ENCODE peak calls at places on chromosomes 1 and 21, in seven cellular contexts. One of them, this sample, is unnamed.

GRCh38 chr1:37258068-37258467 is 216.3 kb upstream of the ZC3H12A start:
- DNase-seq in H9: no peak
- DNase-seq in cardiac fibroblast: no peak
- DNase-seq in omental fat pad: no peak
- DNase-seq in PC-3: no peak
- DNase-seq in ascending aorta: no peak
- DNase-seq in tibial nerve: no peak
- DNase-seq in this sample: no peak

GRCh38 chr21:43884012-43884860 is 19.2 kb downstream of the AGPAT3 start:
- DNase-seq in H9: peak; percentile 73
- DNase-seq in cardiac fibroblast: no peak
- DNase-seq in omental fat pad: no peak
- DNase-seq in PC-3: peak; percentile 93
- DNase-seq in ascending aorta: no peak
- DNase-seq in tibial nerve: no peak
- DNase-seq in this sample: no peak

GRCh38 chr1:173506437-173506836 is 29.3 kb downstream of the PRDX6 start:
- DNase-seq in H9: peak; percentile 64
- DNase-seq in cardiac fibroblast: no peak
- DNase-seq in omental fat pad: no peak
- DNase-seq in PC-3: peak; percentile 99
- DNase-seq in ascending aorta: no peak
- DNase-seq in tibial nerve: no peak
- DNase-seq in this sample: no peak

GRCh38 chr1:36095760-36096405 is 7.2 kb downstream of the ADPRS start:
- DNase-seq in H9: no peak
- DNase-seq in cardiac fibroblast: no peak
- DNase-seq in omental fat pad: no peak
- DNase-seq in PC-3: no peak
- DNase-seq in ascending aorta: no peak
- DNase-seq in tibial nerve: no peak
- DNase-seq in this sample: peak; percentile 70

GRCh38 chr1:200673952-200674823 is 4.5 kb upstream of the DDX59 start:
- DNase-seq in H9: no peak
- DNase-seq in cardiac fibroblast: peak; percentile 49
- DNase-seq in omental fat pad: no peak
- DNase-seq in PC-3: peak; percentile 66
- DNase-seq in ascending aorta: no peak
- DNase-seq in tibial nerve: no peak
- DNase-seq in this sample: no peak

GRCh38 chr21:41932191-41932575 is 21.6 kb downstream of the C2CD2 start:
- DNase-seq in H9: no peak
- DNase-seq in cardiac fibroblast: peak; percentile 94
- DNase-seq in omental fat pad: no peak
- DNase-seq in PC-3: peak; percentile 98
- DNase-seq in ascending aorta: no peak
- DNase-seq in tibial nerve: no peak
- DNase-seq in this sample: no peak

GRCh38 chr1:97136971-97137370 is 415.4 kb downstream of the PTBP2 start:
- DNase-seq in H9: no peak
- DNase-seq in cardiac fibroblast: no peak
- DNase-seq in omental fat pad: no peak
- DNase-seq in PC-3: no peak
- DNase-seq in ascending aorta: no peak
- DNase-seq in tibial nerve: no peak
- DNase-seq in this sample: no peak

GRCh38 chr1:232594768-232595698 is 34.9 kb downstream of the SIPA1L2 start:
- DNase-seq in H9: no peak
- DNase-seq in cardiac fibroblast: no peak
- DNase-seq in omental fat pad: no peak
- DNase-seq in PC-3: no peak
- DNase-seq in ascending aorta: no peak
- DNase-seq in tibial nerve: no peak
- DNase-seq in this sample: no peak

GRCh38 chr1:230218667-230219066 is 151.6 kb downstream of the GALNT2 start:
- DNase-seq in H9: no peak
- DNase-seq in cardiac fibroblast: no peak
- DNase-seq in omental fat pad: no peak
- DNase-seq in PC-3: no peak
- DNase-seq in ascending aorta: no peak
- DNase-seq in tibial nerve: no peak
- DNase-seq in this sample: no peak

GRCh38 chr21:25361097-25361496 is 246.2 kb downstream of the MRPL39 start:
- DNase-seq in H9: no peak
- DNase-seq in cardiac fibroblast: no peak
- DNase-seq in omental fat pad: no peak
- DNase-seq in PC-3: peak; percentile 69
- DNase-seq in ascending aorta: no peak
- DNase-seq in tibial nerve: no peak
- DNase-seq in this sample: no peak

GRCh38 chr21:41766883-41767605 is at the start of gene RIPK4:
- DNase-seq in H9: peak; percentile 89
- DNase-seq in cardiac fibroblast: peak; percentile 26
- DNase-seq in omental fat pad: no peak
- DNase-seq in PC-3: peak; percentile 97
- DNase-seq in ascending aorta: peak; percentile 79
- DNase-seq in tibial nerve: no peak
- DNase-seq in this sample: no peak

GRCh38 chr1:9093581-9093980 is 24.1 kb upstream of the SLC2A5 start:
- DNase-seq in H9: no peak
- DNase-seq in cardiac fibroblast: no peak
- DNase-seq in omental fat pad: no peak
- DNase-seq in PC-3: no peak
- DNase-seq in ascending aorta: no peak
- DNase-seq in tibial nerve: no peak
- DNase-seq in this sample: no peak

GRCh38 chr1:171257207-171258052 is 9.1 kb downstream of the FMO1 start:
- DNase-seq in H9: no peak
- DNase-seq in cardiac fibroblast: peak; percentile 24
- DNase-seq in omental fat pad: peak; percentile 38
- DNase-seq in PC-3: peak; percentile 58
- DNase-seq in ascending aorta: peak; percentile 66
- DNase-seq in tibial nerve: peak; percentile 45
- DNase-seq in this sample: no peak

GRCh38 chr1:29960156-29960755 is 723.9 kb downstream of the PTPRU start:
- DNase-seq in H9: peak; percentile 20
- DNase-seq in cardiac fibroblast: no peak
- DNase-seq in omental fat pad: no peak
- DNase-seq in PC-3: no peak
- DNase-seq in ascending aorta: peak; percentile 56
- DNase-seq in tibial nerve: no peak
- DNase-seq in this sample: no peak

GRCh38 chr1:7552402-7552801 is 218.7 kb upstream of the VAMP3 start:
- DNase-seq in H9: no peak
- DNase-seq in cardiac fibroblast: peak; percentile 31
- DNase-seq in omental fat pad: no peak
- DNase-seq in PC-3: no peak
- DNase-seq in ascending aorta: no peak
- DNase-seq in tibial nerve: no peak
- DNase-seq in this sample: no peak

GRCh38 chr1:185367218-185367617 is 50.2 kb upstream of the IVNS1ABP start:
- DNase-seq in H9: no peak
- DNase-seq in cardiac fibroblast: peak; percentile 26
- DNase-seq in omental fat pad: no peak
- DNase-seq in PC-3: no peak
- DNase-seq in ascending aorta: no peak
- DNase-seq in tibial nerve: no peak
- DNase-seq in this sample: no peak

GRCh38 chr1:211515090-211516023 is 23.4 kb upstream of the RD3 start:
- DNase-seq in H9: peak; percentile 75
- DNase-seq in cardiac fibroblast: peak; percentile 71
- DNase-seq in omental fat pad: peak; percentile 42
- DNase-seq in PC-3: peak; percentile 90
- DNase-seq in ascending aorta: peak; percentile 89
- DNase-seq in tibial nerve: peak; percentile 27
- DNase-seq in this sample: peak; percentile 67

GRCh38 chr21:8992731-8993174 is 1528.6 kb upstream of the TPTE start:
- DNase-seq in H9: peak; percentile 34
- DNase-seq in cardiac fibroblast: peak; percentile 31
- DNase-seq in omental fat pad: no peak
- DNase-seq in PC-3: peak; percentile 1
- DNase-seq in ascending aorta: peak; percentile 62
- DNase-seq in tibial nerve: no peak
- DNase-seq in this sample: no peak

GRCh38 chr21:8991968-8992621 is 1529.3 kb upstream of the TPTE start:
- DNase-seq in H9: no peak
- DNase-seq in cardiac fibroblast: peak; percentile 29
- DNase-seq in omental fat pad: no peak
- DNase-seq in PC-3: peak; percentile 1
- DNase-seq in ascending aorta: peak; percentile 58
- DNase-seq in tibial nerve: no peak
- DNase-seq in this sample: no peak

GRCh38 chr21:8994640-8995511 is 1526.5 kb upstream of the TPTE start:
- DNase-seq in H9: no peak
- DNase-seq in cardiac fibroblast: no peak
- DNase-seq in omental fat pad: no peak
- DNase-seq in PC-3: peak; percentile 2
- DNase-seq in ascending aorta: no peak
- DNase-seq in tibial nerve: no peak
- DNase-seq in this sample: no peak

GRCh38 chr21:8993943-8994639 is 1527.3 kb upstream of the TPTE start:
- DNase-seq in H9: no peak
- DNase-seq in cardiac fibroblast: no peak
- DNase-seq in omental fat pad: no peak
- DNase-seq in PC-3: peak; percentile 2
- DNase-seq in ascending aorta: no peak
- DNase-seq in tibial nerve: no peak
- DNase-seq in this sample: no peak

GRCh38 chr21:8993284-8993942 is 1528.0 kb upstream of the TPTE start:
- DNase-seq in H9: no peak
- DNase-seq in cardiac fibroblast: no peak
- DNase-seq in omental fat pad: no peak
- DNase-seq in PC-3: peak; percentile 4
- DNase-seq in ascending aorta: no peak
- DNase-seq in tibial nerve: no peak
- DNase-seq in this sample: no peak
- TF ChIP-seq CTCF in H9: no peak
- TF ChIP-seq CTCF in cardiac fibroblast: no peak
- TF ChIP-seq CTCF in omental fat pad: no peak
- TF ChIP-seq CTCF in PC-3: no peak
- TF ChIP-seq CTCF in ascending aorta: no peak
- TF ChIP-seq CTCF in tibial nerve: no peak
- TF ChIP-seq CTCF in this sample: no peak

DNA sequence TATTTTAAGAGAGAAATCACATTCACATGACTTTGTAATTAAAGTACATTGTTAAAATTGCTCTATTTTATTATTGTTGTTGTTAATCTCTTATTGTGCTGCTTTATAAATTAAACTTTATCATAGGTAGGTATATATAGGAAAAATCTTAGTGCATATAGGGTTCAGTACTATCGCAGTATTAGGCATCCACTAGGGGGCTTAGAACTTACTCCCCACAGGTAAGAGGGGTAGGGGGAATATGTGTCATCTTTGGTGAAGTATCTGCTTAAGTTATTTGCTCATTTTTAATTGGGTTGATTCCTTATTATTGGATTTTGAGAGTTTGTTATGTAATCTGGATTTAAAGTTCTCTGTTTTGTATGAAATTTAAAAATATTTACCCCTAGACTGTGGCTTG is 385.2 kb downstream of the DUSP10 start:
- DNase-seq in H9: no peak
- DNase-seq in cardiac fibroblast: no peak
- DNase-seq in omental fat pad: no peak
- DNase-seq in PC-3: peak; percentile 49
- DNase-seq in ascending aorta: no peak
- DNase-seq in tibial nerve: no peak
- DNase-seq in this sample: no peak
- TF ChIP-seq CTCF in H9: peak; percentile 66
- TF ChIP-seq CTCF in cardiac fibroblast: no peak
- TF ChIP-seq CTCF in omental fat pad: no peak
- TF ChIP-seq CTCF in PC-3: peak; percentile 72
- TF ChIP-seq CTCF in ascending aorta: no peak
- TF ChIP-seq CTCF in tibial nerve: no peak
- TF ChIP-seq CTCF in this sample: no peak

GRCh38 chr1:15000671-15001070 is 152.9 kb upstream of the TMEM51 start:
- DNase-seq in H9: no peak
- DNase-seq in cardiac fibroblast: no peak
- DNase-seq in omental fat pad: no peak
- DNase-seq in PC-3: no peak
- DNase-seq in ascending aorta: no peak
- DNase-seq in tibial nerve: no peak
- DNase-seq in this sample: no peak

GRCh38 chr1:15001317-15001900 is 152.1 kb upstream of the TMEM51 start:
- DNase-seq in H9: no peak
- DNase-seq in cardiac fibroblast: no peak
- DNase-seq in omental fat pad: no peak
- DNase-seq in PC-3: no peak
- DNase-seq in ascending aorta: no peak
- DNase-seq in tibial nerve: no peak
- DNase-seq in this sample: no peak

GRCh38 chr1:14999441-14999840 is 154.1 kb upstream of the TMEM51 start:
- DNase-seq in H9: no peak
- DNase-seq in cardiac fibroblast: no peak
- DNase-seq in omental fat pad: no peak
- DNase-seq in PC-3: no peak
- DNase-seq in ascending aorta: no peak
- DNase-seq in tibial nerve: no peak
- DNase-seq in this sample: no peak

GRCh38 chr1:14997646-14998276 is 155.8 kb upstream of the TMEM51 start:
- DNase-seq in H9: no peak
- DNase-seq in cardiac fibroblast: no peak
- DNase-seq in omental fat pad: no peak
- DNase-seq in PC-3: no peak
- DNase-seq in ascending aorta: no peak
- DNase-seq in tibial nerve: no peak
- DNase-seq in this sample: no peak

DNA sequence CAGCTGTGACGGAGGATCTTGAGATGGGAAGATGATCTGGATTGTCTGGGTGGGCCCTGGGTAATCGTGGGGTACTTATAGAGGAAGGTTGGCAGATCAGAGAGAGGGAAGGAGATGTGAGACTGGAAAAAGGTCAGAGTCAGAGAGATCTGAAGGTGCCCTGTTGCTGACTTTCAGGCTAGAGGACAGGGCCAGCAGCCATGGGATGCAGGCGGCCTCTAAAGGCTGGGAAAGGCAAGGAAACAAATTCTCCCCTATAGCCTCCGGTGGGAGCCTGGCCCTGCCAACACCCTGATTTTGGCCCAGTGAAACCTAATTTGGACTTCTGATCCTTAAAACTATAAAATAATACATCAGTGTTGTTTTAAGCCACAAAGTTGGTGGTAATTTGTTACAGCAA is 153.5 kb upstream of the TMEM51 start:
- DNase-seq in H9: no peak
- DNase-seq in cardiac fibroblast: no peak
- DNase-seq in omental fat pad: no peak
- DNase-seq in PC-3: no peak
- DNase-seq in ascending aorta: no peak
- DNase-seq in tibial nerve: no peak
- DNase-seq in this sample: no peak
- TF ChIP-seq CTCF in H9: no peak
- TF ChIP-seq CTCF in cardiac fibroblast: no peak
- TF ChIP-seq CTCF in omental fat pad: no peak
- TF ChIP-seq CTCF in PC-3: peak; percentile 20
- TF ChIP-seq CTCF in ascending aorta: no peak
- TF ChIP-seq CTCF in tibial nerve: no peak
- TF ChIP-seq CTCF in this sample: no peak

DNA sequence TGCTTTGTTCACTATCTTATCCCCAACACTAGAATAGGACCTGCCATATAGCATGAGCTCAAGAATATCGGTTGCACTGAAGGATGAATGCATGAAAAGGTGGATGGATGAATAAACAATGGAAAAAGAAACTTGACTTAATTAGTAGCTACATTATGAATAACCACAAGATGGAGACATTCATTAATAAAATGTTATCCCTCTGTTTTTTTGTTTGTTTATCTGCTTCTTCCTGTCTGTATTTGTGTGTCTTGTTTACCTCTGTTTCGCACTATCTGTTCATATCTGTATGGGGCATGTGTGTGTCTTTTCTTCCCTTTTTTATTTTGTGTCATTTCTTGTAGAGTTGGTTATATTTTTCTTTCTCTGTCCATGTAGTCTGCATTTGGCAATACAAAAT is 1.1 kb upstream of the OR14I1 start:
- DNase-seq in H9: no peak
- DNase-seq in cardiac fibroblast: no peak
- DNase-seq in omental fat pad: no peak
- DNase-seq in PC-3: no peak
- DNase-seq in ascending aorta: no peak
- DNase-seq in tibial nerve: no peak
- DNase-seq in this sample: no peak
- TF ChIP-seq CTCF in H9: no peak
- TF ChIP-seq CTCF in cardiac fibroblast: no peak
- TF ChIP-seq CTCF in omental fat pad: no peak
- TF ChIP-seq CTCF in PC-3: peak; percentile 73
- TF ChIP-seq CTCF in ascending aorta: no peak
- TF ChIP-seq CTCF in tibial nerve: no peak
- TF ChIP-seq CTCF in this sample: peak; percentile 54